ENCODE peak calls at places on chromosomes 16 and 17, in seven cellular contexts. Z is neural progenitor cell, V is ascending aorta, O is foreskin keratinocyte, L is SK-N-SH, H is Panc1, U is ovary. E is an unnamed sample. For H3K4me1, the result is how much of the 10 kb centered on the place peaks cover.

GRCh38 chr17:63696381-63696961 is 3.5 kb downstream of the LIMD2 start:
- DNase-seq in Z (peak), V (no peak), O (no peak), L (peak), H (no peak), U (no peak), E (no peak)

GRCh38 chr17:80882926-80883685 is 108.5 kb upstream of the CHMP6 start:
- DNase-seq in Z (no peak), V (no peak), O (no peak), L (no peak), H (no peak), U (no peak), E (no peak)

GRCh38 chr16:50152386-50152806 is 710 bp upstream of the TENT4B start:
- DNase-seq in Z (no peak), V (peak), O (no peak), L (no peak), H (peak), U (peak), E (no peak)

GRCh38 chr17:33023790-33024189 is 32.1 kb downstream of the SPACA3 start:
- DNase-seq in Z (no peak), V (no peak), O (no peak), L (no peak), H (no peak), U (no peak), E (no peak)

GRCh38 chr16:56571525-56571924 is 6.7 kb downstream of the MT4 start:
- DNase-seq in Z (no peak), V (no peak), O (no peak), L (no peak), H (no peak), U (peak), E (no peak)

GRCh38 chr17:12856451-12856850 is 67.2 kb downstream of the ARHGAP44 start:
- DNase-seq in Z (no peak), V (no peak), O (no peak), L (no peak), H (no peak), U (no peak), E (no peak)

GRCh38 chr16:20763461-20764232 is at the start of gene ACSM3:
- DNase-seq in Z (peak), V (peak), O (peak), L (peak), H (no peak), U (peak), E (peak)

GRCh38 chr17:27649929-27650328 is 18.9 kb downstream of the LGALS9 start:
- DNase-seq in Z (no peak), V (no peak), O (no peak), L (no peak), H (no peak), U (no peak), E (no peak)

GRCh38 chr16:88703486-88704309 is 2.5 kb downstream of the RNF166 start:
- DNase-seq in Z (no peak), V (no peak), O (no peak), L (no peak), H (no peak), U (no peak), E (no peak)

GRCh38 chr17:68646626-68647526 is 45.7 kb upstream of the FAM20A start:
- DNase-seq in Z (no peak), V (no peak), O (no peak), L (no peak), H (no peak), U (no peak), E (no peak)

GRCh38 chr16:81385031-81385756 is 59.4 kb upstream of the CMIP start:
- DNase-seq in Z (no peak), V (no peak), O (no peak), L (no peak), H (no peak), U (no peak), E (no peak)

GRCh38 chr16:700684-701584 is 4.7 kb downstream of the FBXL16 start:
- DNase-seq in Z (peak), V (no peak), O (no peak), L (no peak), H (no peak), U (no peak), E (no peak)

GRCh38 chr17:1779571-1780074 is 17.8 kb downstream of the SERPINF1 start:
- DNase-seq in Z (no peak), V (peak), O (peak), L (peak), H (no peak), U (peak), E (peak)

GRCh38 chr16:86576591-86577313 is 1.6 kb upstream of the FOXL1 start:
- DNase-seq in Z (no peak), V (peak), O (no peak), L (no peak), H (no peak), U (no peak), E (no peak)

GRCh38 chr16:7025616-7026190 is 306.9 kb upstream of the RBFOX1 start:
- DNase-seq in Z (peak), V (peak), O (no peak), L (peak), H (peak), U (peak), E (no peak)

GRCh38 chr17:79960788-79961522 is 74.7 kb downstream of the TBC1D16 start:
- DNase-seq in Z (no peak), V (no peak), O (peak), L (no peak), H (peak), U (no peak), E (peak)

GRCh38 chr16:8552487-8553221 is 37.7 kb downstream of the TMEM114 start:
- DNase-seq in Z (peak), V (no peak), O (no peak), L (no peak), H (no peak), U (no peak), E (no peak)

GRCh38 chr17:29789186-29790170 is 140.6 kb downstream of the SSH2 start:
- DNase-seq in Z (peak), V (no peak), O (peak), L (no peak), H (no peak), U (no peak), E (no peak)

GRCh38 chr16:85615014-85615851 is 2.1 kb downstream of the GSE1 start:
- DNase-seq in Z (peak), V (no peak), O (peak), L (no peak), H (no peak), U (no peak), E (no peak)

GRCh38 chr17:57062865-57063264 is 22.2 kb upstream of the AKAP1 start:
- DNase-seq in Z (no peak), V (no peak), O (no peak), L (no peak), H (no peak), U (no peak), E (no peak)

GRCh38 chr17:17246879-17247278 is 9.9 kb upstream of the FLCN start:
- DNase-seq in Z (no peak), V (no peak), O (no peak), L (no peak), H (no peak), U (no peak), E (no peak)

GRCh38 chr17:17241656-17242055 is 4.7 kb upstream of the FLCN start:
- DNase-seq in Z (no peak), V (no peak), O (no peak), L (no peak), H (no peak), U (no peak), E (no peak)

GRCh38 chr17:17243163-17243562 is 6.2 kb upstream of the FLCN start:
- DNase-seq in Z (no peak), V (no peak), O (no peak), L (no peak), H (no peak), U (no peak), E (no peak)

GRCh38 chr17:17239832-17240231 is 2.9 kb upstream of the FLCN start:
- DNase-seq in Z (no peak), V (no peak), O (no peak), L (no peak), H (no peak), U (no peak), E (no peak)

DNA sequence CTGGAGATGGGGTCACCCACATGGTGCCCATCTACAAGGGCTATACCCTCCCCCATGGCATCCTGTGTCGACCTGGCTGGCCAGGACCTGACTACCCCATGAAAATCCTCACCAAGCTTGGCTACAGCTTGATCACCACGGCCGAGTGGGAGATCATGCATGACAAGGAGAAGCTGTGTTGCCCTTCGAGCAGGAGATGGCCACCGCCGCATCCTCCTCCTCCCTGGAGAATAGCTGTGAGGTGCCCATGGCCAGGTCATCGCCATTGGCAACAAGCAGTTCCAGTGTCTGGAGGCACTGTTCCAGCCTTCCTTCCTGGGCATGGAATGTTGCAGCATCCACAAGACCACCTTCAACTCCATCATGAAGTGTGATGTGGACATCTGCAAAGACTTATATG is 5.3 kb upstream of the FLCN start:
- DNase-seq in Z (no peak), V (no peak), O (no peak), L (no peak), H (no peak), U (no peak), E (no peak)
- H3K27ac ChIP-seq in Z (no peak), V (no peak), O (no peak), L (no peak), H (no peak), U (no peak), E (no peak)

GRCh38 chr17:7307686-7308624 is 527 bp downstream of the EIF5A start:
- DNase-seq in Z (peak), V (no peak), O (no peak), L (peak), H (no peak), U (peak), E (peak)

GRCh38 chr17:7311110-7311698 is 3.8 kb downstream of the EIF5A start:
- DNase-seq in Z (no peak), V (no peak), O (no peak), L (no peak), H (no peak), U (no peak), E (no peak)

GRCh38 chr17:7306911-7307685 is at the start of gene EIF5A:
- DNase-seq in Z (peak), V (peak), O (peak), L (peak), H (peak), U (peak), E (peak)

GRCh38 chr17:7308625-7309433 is 1.4 kb downstream of the EIF5A start:
- DNase-seq in Z (peak), V (peak), O (peak), L (peak), H (no peak), U (peak), E (peak)

GRCh38 chr17:7309628-7310027 is 2.2 kb downstream of the EIF5A start:
- DNase-seq in Z (no peak), V (no peak), O (no peak), L (no peak), H (no peak), U (no peak), E (no peak)
- H3K4me1 ChIP-seq in Z (under half), V (under half), O (under half), L (under half), H (under half), U (under half), E (under half)

DNA sequence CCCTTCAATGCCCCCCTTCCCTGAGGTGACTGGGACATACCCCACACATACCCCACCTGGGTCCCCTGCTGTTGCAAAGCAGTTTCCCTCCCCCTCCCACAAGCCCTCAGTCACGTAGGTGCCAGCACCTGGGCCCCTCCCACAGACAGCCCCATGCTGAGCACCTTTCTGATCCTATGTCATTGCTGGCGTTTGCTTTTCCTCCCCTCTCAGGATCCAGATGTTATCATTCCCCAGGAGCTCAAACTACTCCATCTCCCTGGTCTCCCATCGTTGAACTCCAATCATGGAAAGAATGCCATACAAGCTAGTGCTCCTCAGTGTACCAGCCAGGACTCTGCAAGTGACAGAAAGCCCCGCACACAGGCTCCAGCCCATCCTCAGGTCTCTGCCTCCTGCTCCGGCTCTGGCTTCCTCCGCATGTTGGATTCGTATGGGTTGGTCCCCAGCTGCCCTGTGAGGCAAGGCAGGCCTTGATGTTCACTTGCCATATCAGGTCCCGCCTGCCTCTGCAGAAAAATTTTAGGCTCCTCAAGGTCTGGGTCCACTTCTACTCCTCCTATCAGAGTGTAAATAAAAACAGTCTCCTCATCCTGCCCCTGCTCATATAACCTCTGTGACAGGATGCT is 31.4 kb upstream of the MED9 start:
- DNase-seq in Z (no peak), V (no peak), O (no peak), L (no peak), H (no peak), U (no peak), E (no peak)
- H3K27ac ChIP-seq in Z (no peak), V (no peak), O (no peak), L (no peak), H (peak), U (no peak), E (peak)

GRCh38 chr17:77472837-77473214 is 332.1 kb downstream of the SEC14L1 start:
- DNase-seq in Z (no peak), V (no peak), O (no peak), L (no peak), H (no peak), U (no peak), E (no peak)
- H3K4me1 ChIP-seq in Z (half or more), V (half or more), O (half or more), L (half or more), H (half or more), U (half or more), E (half or more)

GRCh38 chr16:29663020-29663828 is at the start of gene SPN:
- DNase-seq in Z (no peak), V (no peak), O (no peak), L (no peak), H (no peak), U (no peak), E (no peak)
- H3K27ac ChIP-seq in Z (no peak), V (no peak), O (no peak), L (no peak), H (no peak), U (no peak), E (no peak)

E was measured in SJSA1.